ENCODE peak calls at places on chromosomes 16 and 17, in six cellular contexts. P, O, S, U, T and Y are unnamed samples.

GRCh38 chr17:59469786-59470485 is 95.5 kb upstream of the DHX40 start:
- DNase-seq in U (no peak), P (no peak), O (no peak), T (no peak), S (no peak), Y (no peak)

GRCh38 chr16:26475579-26475978 is 591.1 kb upstream of the C16orf82 start:
- DNase-seq in T (no peak), O (no peak), S (no peak), P (no peak), U (no peak), Y (no peak)

GRCh38 chr16:89135166-89135565 is 36.4 kb upstream of the CDH15 start:
- DNase-seq in O (no peak), T (no peak), S (no peak), P (no peak), U (peak; percentile 12), Y (no peak)

GRCh38 chr17:45267436-45268055 is 5.7 kb upstream of the SPATA32 start:
- DNase-seq in U (no peak), T (no peak), P (no peak), O (no peak), S (no peak), Y (no peak)

GRCh38 chr16:57409065-57409464 is 4.5 kb downstream of the CCL17 start:
- DNase-seq in O (no peak), U (no peak), S (no peak), P (no peak), T (no peak), Y (no peak)

GRCh38 chr17:39679521-39680192 is 8.2 kb downstream of the PGAP3 start:
- DNase-seq in O (no peak), U (peak; percentile 46), P (no peak), S (peak; percentile 55), T (no peak), Y (no peak)

GRCh38 chr16:57475711-57476339 is 10.5 kb downstream of the DOK4 start:
- DNase-seq in S (peak; percentile 95), P (peak; percentile 26), U (peak; percentile 51), T (no peak), O (no peak), Y (peak; percentile 88)

GRCh38 chr16:15790458-15790857 is 66.4 kb downstream of the MYH11 start:
- DNase-seq in P (no peak), T (no peak), O (no peak), U (no peak), S (no peak), Y (no peak)